ENCODE peak calls at places on chromosomes 4 and X, in seven cellular contexts. Q, S, M, P, O, Y and N are unnamed samples.

GRCh38 chrX:139795196-139795595 is 87.2 kb upstream of the MCF2 start:
- DNase-seq in P (no peak), O (no peak), Q (no peak), M (no peak), S (no peak), Y (no peak), N (no peak)

GRCh38 chrX:72609313-72609712 is 36.7 kb upstream of the HDAC8 start:
- DNase-seq in O (no peak), Q (no peak), M (no peak), P (no peak), S (no peak), Y (peak), N (no peak)

GRCh38 chrX:5051831-5052491 is 1176.7 kb downstream of the NLGN4X start:
- DNase-seq in Y (peak), O (no peak), P (no peak), Q (peak), M (no peak), S (no peak), N (peak)

GRCh38 chrX:119391279-119391678 is 7.9 kb upstream of the SLC25A43 start:
- DNase-seq in S (no peak), M (no peak), O (peak), Q (no peak), Y (peak), P (no peak), N (no peak)

GRCh38 chrX:3651272-3651671 is 62.2 kb downstream of the PRKX start:
- DNase-seq in P (no peak), Y (peak), S (no peak), M (no peak), O (peak), Q (no peak), N (no peak)

GRCh38 chrX:13283512-13283911 is 36.3 kb downstream of the ATXN3L start:
- DNase-seq in Y (no peak), Q (no peak), M (no peak), P (no peak), O (no peak), S (no peak), N (no peak)

GRCh38 chrX:78063687-78064086 is 40.4 kb upstream of the PGK1 start:
- DNase-seq in P (no peak), Y (no peak), M (no peak), Q (no peak), O (no peak), S (no peak), N (no peak)

GRCh38 chr4:122674371-122674770 is 53.5 kb upstream of the IL21 start:
- DNase-seq in Q (no peak), O (no peak), S (no peak), P (no peak), M (no peak), Y (no peak), N (no peak)

GRCh38 chrX:153669174-153669890 is 4.3 kb downstream of the PNCK start:
- DNase-seq in Q (no peak), O (peak), P (no peak), S (no peak), M (no peak), Y (no peak), N (peak)

GRCh38 chrX:15505104-15505503 is 4.5 kb downstream of the BMX start:
- DNase-seq in O (peak), Y (no peak), P (no peak), Q (no peak), S (no peak), M (no peak), N (no peak)

GRCh38 chr4:8099981-8100464 is 58.6 kb downstream of the ABLIM2 start:
- DNase-seq in S (no peak), Y (no peak), Q (no peak), M (no peak), P (no peak), O (no peak), N (peak)

GRCh38 chrX:129843209-129843458 is 552 bp downstream of the ZDHHC9 start:
- DNase-seq in M (no peak), O (peak), P (no peak), Q (no peak), S (no peak), Y (no peak), N (no peak)

GRCh38 chr4:120694973-120695372 is 227.6 kb downstream of the PRDM5 start:
- DNase-seq in O (no peak), Y (peak), P (no peak), Q (no peak), S (no peak), M (no peak), N (no peak)

GRCh38 chrX:31038585-31039326 is 33.1 kb downstream of the FTHL17 start:
- DNase-seq in M (no peak), Y (peak), P (no peak), O (peak), Q (peak), S (peak), N (no peak)

GRCh38 chr4:38100474-38101255 is 140.5 kb downstream of the PTTG2 start:
- DNase-seq in P (no peak), Y (no peak), M (no peak), Q (no peak), S (no peak), O (no peak), N (no peak)

GRCh38 chrX:20951016-20951795 is 423.0 kb upstream of the CNKSR2 start:
- DNase-seq in Q (no peak), Y (no peak), P (no peak), M (no peak), O (no peak), S (no peak), N (no peak)

GRCh38 chr4:7638984-7639789 is 204.5 kb upstream of the PSAPL1 start:
- DNase-seq in P (no peak), O (no peak), M (no peak), Q (no peak), S (no peak), Y (no peak), N (peak)

GRCh38 chr4:76219299-76220055 is 5.9 kb upstream of the SCARB2 start:
- DNase-seq in M (no peak), O (no peak), S (no peak), Y (no peak), P (no peak), Q (no peak), N (no peak)

GRCh38 chr4:79042079-79042674 is 102.9 kb upstream of the PAQR3 start:
- DNase-seq in O (peak), Y (peak), Q (no peak), M (no peak), S (peak), P (no peak), N (no peak)

GRCh38 chrX:131951166-131951565 is 71.9 kb upstream of the STK26 start:
- DNase-seq in Q (no peak), S (no peak), M (no peak), Y (no peak), P (no peak), O (no peak), N (no peak)

GRCh38 chrX:119234931-119235555 is 1.0 kb upstream of the PGRMC1 start:
- DNase-seq in M (no peak), O (no peak), P (no peak), S (no peak), Y (no peak), Q (no peak), N (no peak)

GRCh38 chr4:21628916-21629315 is 319.7 kb downstream of the KCNIP4 start:
- DNase-seq in Q (no peak), O (no peak), S (no peak), P (no peak), M (no peak), Y (no peak), N (no peak)

GRCh38 chr4:26256016-26256415 is 64.8 kb upstream of the RBPJ start:
- DNase-seq in M (no peak), Q (no peak), S (no peak), P (no peak), O (no peak), Y (peak), N (no peak)

GRCh38 chr4:94357624-94358023 is 15.0 kb upstream of the HPGDS start:
- DNase-seq in P (no peak), M (no peak), Q (no peak), Y (no peak), S (no peak), O (no peak), N (no peak)